ENCODE peak calls at places on chromosomes 5 and 9, in seven cellular contexts. K, N, W, Q, F, C and H are unnamed samples.

GRCh38 chr5:68027519-68027918 is 188.0 kb upstream of the PIK3R1 start:
- DNase-seq in C (peak; percentile 34), K (no peak), N (no peak), W (no peak), Q (no peak), F (no peak), H (no peak)

GRCh38 chr9:69174645-69175487 is 789 bp downstream of the TJP2 start:
- DNase-seq in Q (peak; percentile 94), N (no peak), K (peak; percentile 23), W (no peak), F (peak; percentile 26), C (peak; percentile 98), H (peak; percentile 96)

GRCh38 chr5:32027717-32028321 is 146.3 kb downstream of the GOLPH3 start:
- DNase-seq in N (peak; percentile 39), Q (peak; percentile 98), W (peak; percentile 17), K (no peak), F (no peak), C (peak; percentile 96), H (peak; percentile 98)

GRCh38 chr5:154214236-154215106 is 23.9 kb downstream of the GALNT10 start:
- DNase-seq in C (peak; percentile 86), N (no peak), Q (peak; percentile 77), K (no peak), F (no peak), W (no peak), H (peak; percentile 92)

GRCh38 chr5:28779161-28779754 is 1740.9 kb upstream of the CDH9 start:
- DNase-seq in W (no peak), C (no peak), Q (peak; percentile 27), F (no peak), N (no peak), K (no peak), H (peak; percentile 42)

GRCh38 chr5:146744358-146744757 is 134.2 kb downstream of the PPP2R2B start:
- DNase-seq in K (no peak), C (peak; percentile 5), F (peak; percentile 48), Q (peak; percentile 24), W (no peak), N (no peak), H (no peak)

GRCh38 chr9:89418882-89419641 is 78.9 kb downstream of the SEMA4D start:
- DNase-seq in Q (no peak), K (peak; percentile 89), F (no peak), N (no peak), W (no peak), C (no peak), H (no peak)

GRCh38 chr5:178207183-178207916 is 3.0 kb downstream of the HNRNPAB start:
- DNase-seq in N (peak; percentile 38), W (peak; percentile 97), Q (peak; percentile 49), C (peak; percentile 68), F (no peak), K (no peak), H (peak; percentile 96)

GRCh38 chr9:35051069-35051967 is 21.1 kb downstream of the VCP start:
- DNase-seq in K (peak; percentile 66), F (peak; percentile 45), N (peak; percentile 46), Q (peak; percentile 43), C (peak; percentile 74), W (peak; percentile 17), H (peak; percentile 72)

GRCh38 chr9:34318163-34318790 is 10.8 kb downstream of the KIF24 start:
- DNase-seq in F (no peak), C (no peak), W (no peak), Q (no peak), N (no peak), K (no peak), H (no peak)

GRCh38 chr5:99032234-99033013 is 103.6 kb upstream of the CHD1 start:
- DNase-seq in K (peak; percentile 36), C (peak; percentile 81), N (peak; percentile 80), Q (peak; percentile 77), F (peak; percentile 38), W (peak; percentile 41), H (peak; percentile 84)

GRCh38 chr9:98248737-98249474 is 6.5 kb downstream of the TBC1D2 start:
- DNase-seq in N (peak; percentile 21), Q (peak; percentile 72), K (no peak), C (peak; percentile 96), W (no peak), F (no peak), H (peak; percentile 99)